ENCODE peak calls at places on chromosomes 11 and 22, in nine cellular contexts. W is Karpas-422; D is CD4-positive, alpha-beta memory T cell; V is ovary; G is Caco-2; S is lower leg skin; K is cardiac fibroblast; Z is body of pancreas; C is sigmoid colon. X is an unnamed sample.
A peak's percentile ranks its signal among the peaks of the same experiment; 100 is the strongest.

GRCh38 chr11:8068605-8069221 is 12.3 kb upstream of the TUB start:
- DNase-seq in W (no peak), D (no peak), V (peak; percentile 55), G (no peak), S (peak; percentile 93), K (peak; percentile 61), Z (peak; percentile 30), C (peak; percentile 85), X (peak; percentile 95)

GRCh38 chr11:126337472-126338241 is 17.8 kb upstream of the ST3GAL4 start:
- DNase-seq in W (no peak), D (no peak), V (no peak), G (no peak), S (no peak), K (no peak), Z (no peak), C (no peak), X (no peak)

GRCh38 chr22:36564422-36565151 is 35.6 kb upstream of the EIF3D start:
- DNase-seq in W (no peak), D (no peak), V (no peak), G (no peak), S (no peak), K (no peak), Z (no peak), C (no peak), X (no peak)

GRCh38 chr11:2270322-2271076 is at the start of gene ASCL2:
- DNase-seq in W (no peak), D (no peak), V (no peak), G (peak; percentile 53), S (peak; percentile 85), K (peak; percentile 11), Z (no peak), C (no peak), X (no peak)

GRCh38 chr11:117095301-117096139 is 2.7 kb downstream of the SIK3 start:
- DNase-seq in W (no peak), D (peak; percentile 43), V (no peak), G (peak; percentile 57), S (no peak), K (peak; percentile 56), Z (no peak), C (no peak), X (no peak)

GRCh38 chr11:104005234-104005855 is 31.1 kb upstream of the DDI1 start:
- DNase-seq in W (no peak), D (no peak), V (no peak), G (no peak), S (no peak), K (no peak), Z (no peak), C (no peak), X (no peak)

GRCh38 chr22:49877642-49878041 is 24.0 kb downstream of the ZBED4 start:
- DNase-seq in W (no peak), D (no peak), V (no peak), G (no peak), S (no peak), K (no peak), Z (no peak), C (no peak), X (no peak)

GRCh38 chr11:79119491-79120284 is 321.1 kb downstream of the TENM4 start:
- DNase-seq in W (no peak), D (no peak), V (no peak), G (no peak), S (peak; percentile 45), K (no peak), Z (no peak), C (no peak), X (no peak)

GRCh38 chr22:50260801-50261614 is 475 bp downstream of the MAPK12 start:
- DNase-seq in W (peak; percentile 84), D (no peak), V (no peak), G (peak; percentile 62), S (no peak), K (peak; percentile 71), Z (no peak), C (no peak), X (no peak)

GRCh38 chr11:117439256-117439655 is 111.6 kb downstream of the CEP164 start:
- DNase-seq in W (peak; percentile 44), D (no peak), V (no peak), G (no peak), S (no peak), K (no peak), Z (no peak), C (no peak), X (no peak)

GRCh38 chr11:72078477-72078876 is 1.9 kb downstream of the NUMA1 start:
- DNase-seq in W (no peak), D (no peak), V (no peak), G (no peak), S (no peak), K (peak; percentile 45), Z (no peak), C (no peak), X (no peak)
- H3K4me3 ChIP-seq in W (peak overlapping the region; percentile 96), D (no peak overlapping the region), V (no peak overlapping the region), G (no peak overlapping the region), S (no peak overlapping the region), K (no peak overlapping the region), Z (no peak overlapping the region), C (no peak overlapping the region), X (peak overlapping the region; percentile 74)

DNA sequence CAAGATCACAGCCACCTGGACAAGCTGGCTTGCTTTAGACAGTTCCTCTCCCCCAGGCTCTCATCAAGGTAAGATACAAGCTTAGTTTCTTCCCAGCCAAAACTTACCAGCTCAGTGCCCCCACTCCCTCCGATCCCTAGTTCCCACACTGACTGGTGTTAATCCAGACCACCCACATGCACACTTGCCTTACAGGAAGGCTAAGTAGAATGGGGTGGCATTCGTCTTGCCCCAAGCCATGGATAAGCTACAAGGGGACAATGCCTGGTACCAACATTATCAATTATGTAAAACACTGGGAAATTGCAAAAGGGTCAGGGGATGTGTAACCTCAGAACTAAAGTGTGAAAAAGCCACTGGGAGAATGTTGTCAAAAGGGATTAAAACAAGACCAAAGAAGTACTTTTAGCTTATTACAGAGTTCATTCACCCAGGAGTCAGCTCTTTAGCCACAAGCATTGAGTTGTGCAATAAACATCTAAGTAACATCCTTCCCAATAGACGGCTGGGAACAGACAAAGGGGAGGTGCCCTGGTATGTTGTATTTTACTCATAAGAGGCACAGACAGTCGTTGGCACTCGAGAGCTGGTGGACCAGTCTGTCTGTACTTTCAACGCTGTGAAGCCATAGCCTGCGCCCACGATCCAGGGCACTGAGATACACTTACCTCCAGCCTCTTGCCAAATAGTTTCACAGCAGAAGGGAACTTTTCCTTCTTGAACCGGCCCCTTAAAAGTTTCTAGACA is 1.1 kb downstream of the DHCR7 start:
- DNase-seq in W (no peak), D (no peak), V (no peak), G (peak; percentile 31), S (no peak), K (peak; percentile 91), Z (no peak), C (peak; percentile 73), X (peak; percentile 12)
- H3K4me3 ChIP-seq in W (peak overlapping the region; percentile 69), D (peak overlapping the region; percentile 87), V (peak overlapping the region; percentile 85), G (peak overlapping the region; percentile 88), S (peak overlapping the region; percentile 36), K (peak overlapping the region; percentile 84), Z (no peak overlapping the region), C (no peak overlapping the region), X (peak overlapping the region; percentile 83)

GRCh38 chr22:30287626-30288413 is 1.5 kb downstream of the CASTOR1 start:
- DNase-seq in W (peak; percentile 94), D (peak; percentile 89), V (peak; percentile 91), G (peak; percentile 91), S (peak; percentile 97), K (peak; percentile 89), Z (peak; percentile 85), C (peak; percentile 96), X (peak; percentile 87)
- H3K4me3 ChIP-seq in W (peak overlapping the region; percentile 88), D (no peak overlapping the region), V (peak overlapping the region; percentile 97), G (no peak overlapping the region), S (no peak overlapping the region), K (peak overlapping the region; percentile 91), Z (no peak overlapping the region), C (peak overlapping the region; percentile 95), X (peak overlapping the region; percentile 85)

DNA sequence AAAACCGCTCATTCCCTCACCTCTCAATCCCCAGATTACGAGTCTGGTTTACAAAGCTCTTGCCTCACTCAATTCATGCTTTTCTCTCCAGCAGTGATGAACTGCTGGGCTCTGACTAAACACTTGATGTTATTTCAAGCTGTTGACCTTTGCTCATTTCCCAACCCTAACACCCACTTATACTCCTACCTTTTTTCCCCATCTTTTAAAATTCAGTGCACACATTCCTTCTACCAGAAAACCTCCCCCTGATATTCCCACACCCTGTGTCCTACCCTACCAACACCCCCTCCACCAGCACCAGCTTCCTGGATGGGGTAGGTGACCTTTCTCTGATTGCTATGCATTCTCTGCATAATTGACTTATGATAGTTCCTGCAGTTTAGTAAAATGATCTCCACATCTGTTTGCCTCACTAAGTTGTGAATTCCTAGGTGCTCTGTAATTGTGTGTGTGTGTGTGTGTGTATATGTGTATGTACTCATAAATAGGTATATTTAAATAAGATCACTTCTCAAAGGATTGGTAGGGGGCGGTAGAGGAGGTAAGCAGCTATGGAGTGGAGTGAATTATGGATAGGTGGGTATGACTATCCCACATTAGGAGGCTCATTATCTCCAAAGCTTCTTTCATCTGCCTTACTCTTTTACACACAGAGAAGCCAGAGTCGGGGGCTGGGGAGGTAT is 842 bp downstream of the HEPACAM start:
- DNase-seq in W (no peak), D (no peak), V (no peak), G (peak; percentile 44), S (no peak), K (peak; percentile 85), Z (no peak), C (no peak), X (peak; percentile 19)
- H3K4me3 ChIP-seq in W (no peak overlapping the region), D (no peak overlapping the region), V (no peak overlapping the region), G (no peak overlapping the region), S (no peak overlapping the region), K (no peak overlapping the region), Z (no peak overlapping the region), C (no peak overlapping the region), X (no peak overlapping the region)

GRCh38 chr11:34266090-34266912 is 91.5 kb downstream of the ABTB2 start:
- DNase-seq in W (no peak), D (no peak), V (peak; percentile 80), G (no peak), S (no peak), K (peak; percentile 90), Z (no peak), C (peak; percentile 76), X (peak; percentile 94)
- H3K4me3 ChIP-seq in W (no peak overlapping the region), D (no peak overlapping the region), V (no peak overlapping the region), G (no peak overlapping the region), S (no peak overlapping the region), K (no peak overlapping the region), Z (no peak overlapping the region), C (no peak overlapping the region), X (no peak overlapping the region)

DNA sequence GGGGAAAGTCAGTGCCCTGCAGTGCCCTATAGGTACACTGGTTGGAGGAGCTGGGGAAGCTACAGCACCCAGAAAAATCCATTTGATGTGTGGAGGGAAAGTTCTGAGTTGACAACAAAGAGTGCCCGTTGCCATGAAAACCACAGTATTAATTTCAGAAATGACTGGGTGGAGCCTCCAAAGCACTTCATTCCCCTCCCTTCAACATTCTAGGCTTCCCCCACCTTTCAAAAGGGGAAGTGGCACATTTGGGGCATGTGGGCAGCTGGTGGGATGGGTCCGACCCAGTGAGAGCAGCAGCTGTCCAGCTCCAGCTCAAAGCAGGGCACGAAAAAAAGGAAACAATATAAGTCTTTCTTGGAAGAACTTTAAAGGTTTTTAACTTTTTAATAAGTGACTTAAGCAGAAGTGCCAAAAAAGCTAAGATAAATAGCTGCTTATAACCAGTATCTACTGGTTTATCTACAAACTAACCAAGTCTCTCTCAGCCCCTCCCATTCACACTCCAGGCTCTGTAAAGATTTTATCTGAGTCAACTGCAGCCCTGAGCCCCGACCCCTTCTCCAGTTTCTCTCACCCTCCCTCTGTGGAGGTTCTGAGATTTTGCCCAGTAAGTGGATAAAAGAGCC is 9.0 kb upstream of the AHNAK start:
- DNase-seq in W (peak; percentile 81), D (peak; percentile 88), V (no peak), G (no peak), S (peak; percentile 85), K (peak; percentile 35), Z (no peak), C (peak; percentile 76), X (no peak)
- H3K4me3 ChIP-seq in W (no peak overlapping the region), D (peak overlapping the region; percentile 75), V (no peak overlapping the region), G (no peak overlapping the region), S (no peak overlapping the region), K (no peak overlapping the region), Z (no peak overlapping the region), C (peak overlapping the region; percentile 13), X (peak overlapping the region; percentile 1)